ENCODE peak calls at places on chromosomes 2 and 18, in eight cellular contexts. W is adrenal gland, G is heart left ventricle, N is DND-41, L is left ventricle myocardium inferior, A is bronchial epithelial cell, X is cardiac muscle cell, I is right atrium auricular region. B is an unnamed sample. For H3K27me3, the result is how much of the 10 kb centered on the place peaks cover.

GRCh38 chr2:1287427-1287826 is 125.8 kb upstream of the TPO start:
- DNase-seq in W (no peak), G (no peak), N (no peak), L (no peak), A (no peak), X (no peak), I (no peak), B (no peak)

GRCh38 chr2:25491966-25492532 is 150.3 kb upstream of the DNMT3A start:
- DNase-seq in W (no peak), G (no peak), N (no peak), L (no peak), A (peak), X (peak), I (no peak), B (no peak)

GRCh38 chr2:69955029-69955428 is 6.4 kb downstream of the ASPRV1 start:
- DNase-seq in W (no peak), G (no peak), N (no peak), L (no peak), A (peak), X (no peak), I (no peak), B (no peak)

GRCh38 chr2:42999856-43000241 is 207.5 kb upstream of the HAAO start:
- DNase-seq in W (no peak), G (no peak), N (no peak), L (no peak), A (no peak), X (no peak), I (no peak), B (no peak)

GRCh38 chr2:144137269-144137668 is 382.6 kb downstream of the ZEB2 start:
- DNase-seq in W (no peak), G (no peak), N (no peak), L (no peak), A (no peak), X (no peak), I (no peak), B (no peak)

GRCh38 chr2:32902986-32903385 is 43.8 kb upstream of the LTBP1 start:
- DNase-seq in W (no peak), G (no peak), N (no peak), L (no peak), A (no peak), X (no peak), I (no peak), B (no peak)

GRCh38 chr2:226446406-226447001 is 353.1 kb downstream of the IRS1 start:
- DNase-seq in W (no peak), G (no peak), N (no peak), L (no peak), A (no peak), X (peak), I (no peak), B (no peak)

GRCh38 chr18:80210312-80211083 is 36.8 kb downstream of the PARD6G start:
- DNase-seq in W (no peak), G (no peak), N (no peak), L (no peak), A (peak), X (no peak), I (peak), B (no peak)

GRCh38 chr2:85930129-85931124 is 41.6 kb upstream of the ST3GAL5 start:
- DNase-seq in W (no peak), G (no peak), N (no peak), L (no peak), A (peak), X (peak), I (no peak), B (no peak)

GRCh38 chr18:36212301-36212977 is 25.1 kb downstream of the MOCOS start:
- DNase-seq in W (no peak), G (no peak), N (no peak), L (no peak), A (no peak), X (peak), I (no peak), B (peak)

GRCh38 chr18:57027190-57027708 is 119.6 kb upstream of the BOD1L2 start:
- DNase-seq in W (no peak), G (no peak), N (no peak), L (no peak), A (no peak), X (no peak), I (no peak), B (no peak)

GRCh38 chr18:55494899-55495298 is 93.1 kb downstream of the TCF4 start:
- DNase-seq in W (no peak), G (no peak), N (no peak), L (no peak), A (no peak), X (no peak), I (no peak), B (no peak)

GRCh38 chr2:221044781-221045180 is 527.3 kb downstream of the EPHA4 start:
- DNase-seq in W (no peak), G (no peak), N (no peak), L (no peak), A (no peak), X (no peak), I (no peak), B (no peak)

GRCh38 chr2:104361414-104361813 is 492.5 kb upstream of the POU3F3 start:
- DNase-seq in W (no peak), G (no peak), N (no peak), L (no peak), A (no peak), X (no peak), I (no peak), B (no peak)

DNA sequence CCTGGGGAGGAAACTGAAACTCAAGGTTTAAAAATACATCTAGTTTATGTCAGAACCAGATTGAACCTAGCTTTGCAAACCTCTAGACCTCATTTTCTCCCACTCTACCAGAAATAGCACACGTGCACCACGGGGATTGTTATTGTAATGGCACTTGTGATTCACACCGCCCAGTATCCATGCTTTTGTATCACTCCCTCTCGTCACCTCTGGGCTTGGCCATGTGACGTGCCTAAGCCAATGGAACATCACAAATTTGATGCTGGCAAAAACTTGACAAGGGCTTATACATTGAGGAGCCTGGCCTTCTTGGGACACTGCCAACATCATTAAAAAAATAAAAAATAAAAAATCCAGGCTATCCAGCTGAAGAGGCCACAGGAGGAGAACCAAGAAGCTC is 495.8 kb upstream of the POU3F3 start:
- DNase-seq in W (no peak), G (no peak), N (no peak), L (no peak), A (no peak), X (no peak), I (no peak), B (no peak)
- H3K27me3 ChIP-seq in W (under half), G (under half), N (under half), L (under half), A (under half), X (under half), I (under half), B (under half)

GRCh38 chr2:176152350-176153181 is 1.2 kb downstream of the HOXD4 start:
- DNase-seq in W (no peak), G (no peak), N (no peak), L (no peak), A (no peak), X (no peak), I (no peak), B (no peak)
- H3K27me3 ChIP-seq in W (under half), G (half or more), N (under half), L (half or more), A (half or more), X (half or more), I (half or more), B (under half)

DNA sequence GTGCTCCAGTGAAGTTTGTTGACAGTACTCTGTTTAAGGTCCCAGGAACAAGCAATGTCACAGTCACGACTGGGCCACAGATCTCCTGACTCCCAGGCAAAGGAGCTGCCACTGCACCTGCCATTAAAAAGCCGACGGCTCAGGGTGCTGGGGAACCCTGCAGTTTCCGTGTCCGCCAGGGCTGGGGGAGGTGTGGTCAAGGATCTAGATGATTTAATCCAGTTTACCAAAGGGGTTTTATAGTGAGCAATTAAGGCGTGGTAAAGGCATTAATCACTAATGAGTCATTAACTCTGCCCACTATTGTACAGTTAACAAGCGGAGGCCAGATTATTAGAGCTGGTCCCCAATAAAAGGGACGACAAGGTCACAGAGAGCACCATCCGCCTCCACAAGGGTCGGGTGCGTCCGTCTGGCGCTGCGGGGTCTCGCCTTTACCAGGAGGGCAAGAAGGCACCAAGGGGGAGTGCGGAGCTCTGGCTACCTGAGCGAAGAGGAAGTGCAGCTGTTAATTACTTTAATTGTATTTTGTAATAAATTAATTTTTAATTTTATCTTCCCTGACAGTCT is 9.6 kb downstream of the RAX start:
- DNase-seq in W (no peak), G (no peak), N (no peak), L (no peak), A (peak), X (no peak), I (no peak), B (no peak)
- H3K27me3 ChIP-seq in W (half or more), G (half or more), N (under half), L (under half), A (under half), X (half or more), I (under half), B (under half)

GRCh38 chr2:6814312-6814711 is 51.4 kb downstream of the CMPK2 start:
- DNase-seq in W (no peak), G (no peak), N (no peak), L (no peak), A (no peak), X (no peak), I (no peak), B (no peak)

GRCh38 chr2:6810961-6811360 is 54.7 kb downstream of the CMPK2 start:
- DNase-seq in W (no peak), G (no peak), N (no peak), L (no peak), A (no peak), X (no peak), I (no peak), B (no peak)

GRCh38 chr2:6813573-6813972 is 52.1 kb downstream of the CMPK2 start:
- DNase-seq in W (no peak), G (no peak), N (no peak), L (no peak), A (no peak), X (no peak), I (no peak), B (no peak)

GRCh38 chr2:6812857-6813530 is 52.7 kb downstream of the CMPK2 start:
- DNase-seq in W (no peak), G (no peak), N (no peak), L (no peak), A (no peak), X (no peak), I (no peak), B (no peak)

GRCh38 chr2:6814869-6815268 is 50.8 kb downstream of the CMPK2 start:
- DNase-seq in W (no peak), G (no peak), N (no peak), L (no peak), A (no peak), X (no peak), I (no peak), B (no peak)
- H3K27me3 ChIP-seq in W (under half), G (under half), N (under half), L (under half), A (under half), X (under half), I (under half), B (under half)

GRCh38 chr2:26850565-26850964 is 2.6 kb downstream of the DPYSL5 start:
- DNase-seq in W (no peak), G (no peak), N (no peak), L (no peak), A (no peak), X (no peak), I (no peak), B (no peak)
- H3K27me3 ChIP-seq in W (half or more), G (half or more), N (under half), L (half or more), A (under half), X (half or more), I (under half), B (under half)